ENCODE peak calls at places on chromosomes 13 and 19, in eight cellular contexts. Y, X, B, E, F, I, O and T are unnamed samples.

GRCh38 chr19:2561895-2562294 is 86.0 kb downstream of the GADD45B start:
- DNase-seq in X (peak; percentile 42), I (no peak), E (peak; percentile 82), Y (no peak), B (no peak), F (no peak), O (no peak), T (peak; percentile 71)

GRCh38 chr19:54462072-54462712 is 1.4 kb downstream of the LENG9 start:
- DNase-seq in Y (no peak), I (no peak), F (no peak), B (no peak), X (peak; percentile 51), O (no peak), E (no peak), T (no peak)

GRCh38 chr19:13029893-13030292 is 34.6 kb downstream of the NFIX start:
- DNase-seq in E (peak; percentile 29), O (no peak), B (no peak), I (no peak), Y (no peak), F (no peak), X (no peak), T (no peak)

GRCh38 chr19:55305491-55305890 is 19.6 kb downstream of the TMEM150B start:
- DNase-seq in E (peak; percentile 80), X (no peak), I (peak; percentile 66), Y (no peak), B (peak; percentile 40), F (peak; percentile 34), O (no peak), T (peak; percentile 46)

GRCh38 chr13:81409284-81409683 is 1068.4 kb upstream of the SPRY2 start:
- DNase-seq in I (no peak), X (no peak), O (no peak), B (no peak), Y (no peak), E (no peak), F (no peak), T (no peak)

GRCh38 chr13:76711515-76712182 is 174.6 kb downstream of the KCTD12 start:
- DNase-seq in F (peak; percentile 98), O (peak; percentile 94), X (no peak), Y (peak; percentile 61), I (no peak), B (peak; percentile 36), E (no peak), T (no peak)

GRCh38 chr19:50432221-50432626 is 468 bp upstream of the MYBPC2 start:
- DNase-seq in E (peak; percentile 42), I (no peak), B (no peak), X (no peak), Y (peak; percentile 66), O (no peak), F (peak; percentile 35), T (no peak)

GRCh38 chr13:19605161-19605955 is 28.1 kb upstream of the MPHOSPH8 start:
- DNase-seq in Y (no peak), B (no peak), I (no peak), O (peak; percentile 34), X (no peak), E (no peak), F (no peak), T (no peak)

GRCh38 chr13:112545866-112546265 is 42.1 kb downstream of the TUBGCP3 start:
- DNase-seq in F (peak; percentile 80), X (no peak), B (no peak), I (no peak), E (no peak), O (peak; percentile 92), Y (peak; percentile 51), T (no peak)

GRCh38 chr19:15672580-15673175 is at the start of gene CYP4F12:
- DNase-seq in E (no peak), F (peak; percentile 81), I (peak; percentile 36), Y (peak; percentile 11), X (peak; percentile 79), B (peak; percentile 88), O (no peak), T (no peak)

GRCh38 chr13:70310720-70311119 is 202.5 kb upstream of the KLHL1 start:
- DNase-seq in B (no peak), I (no peak), F (no peak), Y (peak; percentile 68), X (no peak), E (peak; percentile 0), O (no peak), T (no peak)

GRCh38 chr19:6271721-6272410 is 7.9 kb downstream of the MLLT1 start:
- DNase-seq in I (no peak), Y (peak; percentile 76), F (peak; percentile 91), B (peak; percentile 89), X (peak; percentile 72), O (peak; percentile 74), E (no peak), T (no peak)

DNA sequence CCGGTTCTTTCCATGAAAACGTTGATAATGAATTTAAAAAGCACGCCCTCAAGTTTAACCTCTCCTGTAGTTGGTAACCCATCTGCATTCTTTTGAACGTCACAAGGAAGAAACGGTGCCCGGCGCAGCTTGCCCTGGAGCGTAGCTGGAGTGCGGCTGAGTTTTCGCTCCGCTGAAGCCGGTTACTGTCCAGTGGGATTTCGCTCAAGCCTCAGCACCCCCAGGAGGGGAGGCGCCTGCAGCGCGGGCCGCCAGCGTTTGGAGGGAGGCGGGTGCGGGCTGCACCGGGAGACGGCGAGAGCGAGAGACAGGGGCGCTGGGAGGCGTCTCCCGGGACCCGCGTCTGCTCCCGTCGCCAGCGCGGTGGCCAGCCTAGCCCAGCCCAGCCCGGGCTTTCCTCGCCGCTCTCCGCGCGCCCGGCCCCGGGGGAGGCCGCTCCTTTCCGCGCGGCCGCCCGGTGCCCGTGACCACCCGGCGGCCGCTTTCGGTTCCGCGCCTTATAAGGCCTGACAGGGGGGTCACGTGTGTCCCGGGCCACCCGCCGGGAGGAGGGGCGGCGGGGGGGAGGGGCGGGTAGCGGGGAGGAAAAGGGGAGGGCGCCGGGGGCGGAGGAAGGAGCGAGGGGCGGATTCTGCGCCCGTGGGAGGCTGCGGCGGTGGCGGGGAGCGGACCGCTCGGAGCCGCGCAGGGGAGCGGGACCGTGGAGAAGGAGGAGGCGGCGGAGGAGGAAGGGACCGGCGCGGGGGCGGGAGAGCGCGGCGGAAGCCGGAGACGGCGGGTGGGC is 8.3 kb upstream of the DGKH start:
- DNase-seq in B (peak; percentile 95), X (peak; percentile 93), F (peak; percentile 94), E (peak; percentile 92), Y (peak; percentile 93), O (peak; percentile 86), I (peak; percentile 67), T (peak; percentile 75)
- TF ChIP-seq CTCF in B (no peak), X (no peak), F (no peak), E (peak; percentile 15), Y (no peak), O (peak; percentile 10), I (no peak), T (no peak)

GRCh38 chr19:40246292-40247073 is 20.0 kb upstream of the CCNP start:
- DNase-seq in E (no peak), O (no peak), X (peak; percentile 6), I (no peak), B (no peak), F (no peak), Y (no peak), T (no peak)

GRCh38 chr19:40244596-40244995 is 18.1 kb upstream of the CCNP start:
- DNase-seq in Y (no peak), B (no peak), E (no peak), X (peak; percentile 21), I (no peak), O (no peak), F (no peak), T (no peak)

GRCh38 chr19:40247178-40247577 is 20.7 kb upstream of the CCNP start:
- DNase-seq in X (no peak), F (no peak), E (no peak), I (no peak), Y (no peak), O (no peak), B (no peak), T (no peak)

GRCh38 chr19:40247735-40248262 is 21.3 kb upstream of the CCNP start:
- DNase-seq in F (no peak), E (no peak), O (no peak), Y (no peak), I (no peak), B (no peak), X (no peak), T (no peak)

DNA sequence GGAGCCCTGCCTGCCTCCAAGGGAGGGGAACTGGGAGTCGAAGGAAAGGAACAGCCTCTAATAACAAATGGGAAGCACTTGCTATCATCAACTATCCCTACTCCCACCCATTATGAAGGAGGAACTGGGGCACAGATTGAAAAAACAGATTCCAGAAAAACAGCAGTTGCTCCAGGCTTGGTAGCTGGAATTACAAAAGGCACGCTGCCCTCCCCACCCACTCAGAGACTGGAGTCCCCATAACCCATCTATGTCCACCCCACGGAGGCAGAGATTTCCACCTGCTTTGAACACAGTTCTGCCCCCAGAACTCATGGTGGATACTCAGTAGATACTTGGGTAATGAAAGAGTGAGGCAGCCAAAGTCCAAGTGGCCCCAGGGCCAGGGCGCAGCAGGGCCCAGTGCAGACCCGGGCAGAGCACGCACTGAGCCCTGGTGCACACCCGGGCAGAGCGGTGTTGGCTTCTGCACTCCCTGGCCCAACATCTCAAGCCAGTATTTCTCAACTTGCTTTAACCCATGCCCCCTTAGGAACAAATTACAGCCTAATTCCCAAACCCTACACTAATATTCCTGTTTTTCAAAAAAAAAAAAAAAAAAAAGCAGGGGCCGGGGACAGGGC is 19.1 kb upstream of the CCNP start:
- DNase-seq in E (no peak), Y (no peak), I (no peak), B (no peak), F (no peak), X (peak; percentile 10), O (no peak), T (no peak)
- H3K27ac ChIP-seq in E (no peak overlapping the region), Y (no peak overlapping the region), I (no peak overlapping the region), B (no peak overlapping the region), F (no peak overlapping the region), X (no peak overlapping the region), O (no peak overlapping the region), T (no peak overlapping the region)

GRCh38 chr19:58044391-58044790 is 10.6 kb downstream of the ZSCAN1 start:
- DNase-seq in X (no peak), Y (no peak), B (no peak), I (no peak), F (no peak), O (no peak), E (no peak), T (no peak)

GRCh38 chr19:58040751-58041525 is 7.1 kb downstream of the ZSCAN1 start:
- DNase-seq in E (no peak), I (no peak), B (no peak), X (no peak), F (no peak), Y (no peak), O (no peak), T (no peak)

GRCh38 chr19:58045411-58046050 is 11.7 kb downstream of the ZSCAN1 start:
- DNase-seq in O (no peak), F (no peak), E (no peak), X (no peak), Y (no peak), B (no peak), I (no peak), T (no peak)

GRCh38 chr19:58044886-58045285 is 11.1 kb downstream of the ZSCAN1 start:
- DNase-seq in B (no peak), Y (no peak), I (no peak), X (no peak), F (no peak), O (no peak), E (no peak), T (no peak)

GRCh38 chr19:58042709-58043340 is 9.0 kb downstream of the ZSCAN1 start:
- DNase-seq in E (no peak), O (no peak), B (no peak), X (no peak), I (no peak), Y (no peak), F (no peak), T (no peak)
- TF ChIP-seq CTCF in E (no peak), O (no peak), B (no peak), X (peak; percentile 7), I (no peak), Y (no peak), F (no peak), T (no peak)

GRCh38 chr13:55464222-55464621 is 1676.5 kb upstream of the PRR20A start:
- DNase-seq in X (no peak), O (no peak), E (no peak), B (no peak), F (no peak), I (no peak), Y (no peak), T (no peak)
- H3K27ac ChIP-seq in X (no peak overlapping the region), O (no peak overlapping the region), E (no peak overlapping the region), B (no peak overlapping the region), F (no peak overlapping the region), I (no peak overlapping the region), Y (no peak overlapping the region), T (no peak overlapping the region)